ENCODE peak calls at places on chromosome 17, in ten cellular contexts. Z is stimulated activated CD8-positive, alpha-beta memory T cell treated with anti-CD3 and anti-CD28 coated beads, Interleukin-4, amount 100 ng/mL, for 24 hours; K is germinal center; R is cardiac muscle cell; T is Calu3; M is activated naive CD4-positive, alpha-beta T cell; V is mesenteric fat pad; X is GM03348; O is left lung; L is M059J. N is an unnamed sample.

GRCh38 chr17:65694601-65695000 is 133.2 kb upstream of the AXIN2 start:
- DNase-seq in Z (no peak), K (no peak), R (no peak), T (no peak), M (no peak), V (no peak), X (no peak), O (no peak), L (no peak), N (no peak)

GRCh38 chr17:73744411-73744810 is 100.2 kb upstream of the SDK2 start:
- DNase-seq in Z (no peak), K (no peak), R (peak; percentile 13), T (no peak), M (no peak), V (no peak), X (no peak), O (peak; percentile 19), L (no peak), N (no peak)

GRCh38 chr17:66373944-66374817 is 71.8 kb downstream of the PRKCA start:
- DNase-seq in Z (peak; percentile 34), K (no peak), R (peak; percentile 69), T (peak; percentile 58), M (peak; percentile 52), V (no peak), X (no peak), O (no peak), L (peak; percentile 19), N (no peak)

GRCh38 chr17:76394166-76394565 is 9.8 kb downstream of the SPHK1 start:
- DNase-seq in Z (no peak), K (no peak), R (no peak), T (no peak), M (no peak), V (no peak), X (no peak), O (peak; percentile 45), L (no peak), N (no peak)

GRCh38 chr17:42683407-42684031 is 1.2 kb downstream of the CNTNAP1 start:
- DNase-seq in Z (no peak), K (no peak), R (no peak), T (no peak), M (no peak), V (no peak), X (no peak), O (peak; percentile 79), L (no peak), N (no peak)

GRCh38 chr17:73719588-73720071 is 75.4 kb upstream of the SDK2 start:
- DNase-seq in Z (no peak), K (no peak), R (peak; percentile 79), T (no peak), M (no peak), V (no peak), X (no peak), O (no peak), L (no peak), N (no peak)

GRCh38 chr17:20223808-20224328 is 214.7 kb downstream of the SPECC1 start:
- DNase-seq in Z (no peak), K (no peak), R (no peak), T (no peak), M (no peak), V (no peak), X (no peak), O (no peak), L (peak; percentile 80), N (no peak)

GRCh38 chr17:35683588-35683987 is 47.9 kb upstream of the RASL10B start:
- DNase-seq in Z (no peak), K (no peak), R (no peak), T (no peak), M (no peak), V (no peak), X (no peak), O (no peak), L (no peak), N (no peak)

GRCh38 chr17:71260366-71260765 is 860.5 kb upstream of the SOX9 start:
- DNase-seq in Z (no peak), K (no peak), R (no peak), T (no peak), M (no peak), V (no peak), X (peak; percentile 32), O (no peak), L (peak; percentile 60), N (no peak)

GRCh38 chr17:37818689-37819088 is 73.8 kb upstream of the HNF1B start:
- DNase-seq in Z (no peak), K (no peak), R (no peak), T (peak; percentile 77), M (no peak), V (no peak), X (no peak), O (no peak), L (peak; percentile 69), N (no peak)

N was measured in coronary artery.